ENCODE peak calls at places on chromosomes 16 and 17, in eight cellular contexts. C is fibroblast of the conjunctiva; G is Right ventricle myocardium superior; O is DMS79; A is psoas muscle; B is activated CD8-positive, alpha-beta T cell treated with anti-CD3 and anti-CD28 coated beads for 36 hours; S is stimulated activated CD4-positive, alpha-beta T cell treated with anti-CD3 and anti-CD28 coated beads, Interleukin-1b, Interleukin-23, amount 100 ng/mL, for 24 hours; L is omental fat pad. K is an unnamed sample.

GRCh38 chr17:21214777-21215541 is 998 bp upstream of the TMEM11 start:
- DNase-seq in C (no peak), G (peak), O (no peak), A (peak), B (peak), S (no peak), L (no peak), K (no peak)

GRCh38 chr17:8161289-8162231 is 1.2 kb downstream of the VAMP2 start:
- DNase-seq in C (no peak), G (peak), O (no peak), A (peak), B (peak), S (no peak), L (no peak), K (peak)

GRCh38 chr17:74521701-74522201 is 9.5 kb downstream of the CD300LB start:
- DNase-seq in C (no peak), G (no peak), O (no peak), A (no peak), B (peak), S (no peak), L (no peak), K (no peak)

GRCh38 chr16:57703416-57704010 is 8.9 kb downstream of the DRC7 start:
- DNase-seq in C (no peak), G (no peak), O (no peak), A (no peak), B (no peak), S (no peak), L (no peak), K (no peak)

GRCh38 chr17:79986441-79987186 is 49.1 kb downstream of the TBC1D16 start:
- DNase-seq in C (no peak), G (no peak), O (no peak), A (peak), B (no peak), S (no peak), L (no peak), K (no peak)

GRCh38 chr16:86087011-86087453 is 188.1 kb downstream of the IRF8 start:
- DNase-seq in C (no peak), G (no peak), O (no peak), A (no peak), B (no peak), S (no peak), L (no peak), K (no peak)

GRCh38 chr16:55572439-55572838 is 6.0 kb downstream of the CAPNS2 start:
- DNase-seq in C (peak), G (no peak), O (no peak), A (no peak), B (no peak), S (no peak), L (no peak), K (no peak)

GRCh38 chr17:45248132-45248936 is 13.6 kb downstream of the SPATA32 start:
- DNase-seq in C (no peak), G (peak), O (peak), A (no peak), B (peak), S (no peak), L (no peak), K (no peak)

GRCh38 chr17:39071573-39071972 is 79.9 kb downstream of the PLXDC1 start:
- DNase-seq in C (no peak), G (no peak), O (no peak), A (no peak), B (no peak), S (no peak), L (no peak), K (no peak)

GRCh38 chr16:70747703-70748631 is 53.0 kb downstream of the VAC14 start:
- DNase-seq in C (no peak), G (no peak), O (no peak), A (no peak), B (no peak), S (no peak), L (no peak), K (no peak)

GRCh38 chr16:87305505-87306391 is 11.4 kb downstream of the C16orf95 start:
- DNase-seq in C (no peak), G (no peak), O (no peak), A (no peak), B (no peak), S (no peak), L (no peak), K (no peak)

GRCh38 chr17:28405632-28406477 is at the start of gene SLC46A1:
- DNase-seq in C (no peak), G (peak), O (peak), A (peak), B (peak), S (peak), L (peak), K (peak)

GRCh38 chr17:80071116-80071980 is 30.0 kb upstream of the GAA start:
- DNase-seq in C (no peak), G (peak), O (no peak), A (peak), B (no peak), S (no peak), L (no peak), K (peak)

GRCh38 chr16:88775825-88776224 is 9.2 kb downstream of the PIEZO1 start:
- DNase-seq in C (no peak), G (no peak), O (no peak), A (peak), B (no peak), S (no peak), L (no peak), K (no peak)

GRCh38 chr16:62602790-62603189 is 566.6 kb upstream of the CDH8 start:
- DNase-seq in C (no peak), G (no peak), O (no peak), A (no peak), B (no peak), S (no peak), L (no peak), K (no peak)

GRCh38 chr17:38873646-38874380 is 4.0 kb downstream of the LASP1 start:
- DNase-seq in C (no peak), G (peak), O (no peak), A (no peak), B (peak), S (no peak), L (no peak), K (no peak)